ENCODE peak calls at places on chromosomes 1 and 21, in nine cellular contexts. N, L, C, S, R, J, F, Q and M are unnamed samples.

GRCh38 chr1:45282346-45282745 is 44.3 kb upstream of the HPDL start:
- DNase-seq in N (no peak), L (no peak), C (no peak), S (no peak), R (no peak), J (no peak), F (no peak), Q (no peak), M (no peak)

GRCh38 chr1:245332513-245332912 is 177.7 kb downstream of the KIF26B start:
- DNase-seq in N (no peak), L (no peak), C (no peak), S (no peak), R (peak; percentile 40), J (no peak), F (no peak), Q (no peak), M (no peak)

GRCh38 chr1:111369177-111369576 is 58.4 kb downstream of the OVGP1 start:
- DNase-seq in N (no peak), L (no peak), C (no peak), S (no peak), R (peak; percentile 79), J (no peak), F (no peak), Q (peak; percentile 83), M (no peak)

GRCh38 chr1:239879321-239880170 is 212.1 kb upstream of the FMN2 start:
- DNase-seq in N (no peak), L (no peak), C (no peak), S (no peak), R (no peak), J (no peak), F (no peak), Q (no peak), M (peak; percentile 9)

GRCh38 chr1:153540394-153541361 is at the start of gene S100A5:
- DNase-seq in N (no peak), L (no peak), C (no peak), S (no peak), R (peak; percentile 91), J (peak; percentile 13), F (no peak), Q (peak; percentile 82), M (no peak)

GRCh38 chr1:173193639-173194038 is 13.5 kb downstream of the TNFSF4 start:
- DNase-seq in N (no peak), L (no peak), C (no peak), S (no peak), R (no peak), J (no peak), F (no peak), Q (no peak), M (no peak)

GRCh38 chr21:15559612-15560011 is 170.2 kb upstream of the USP25 start:
- DNase-seq in N (no peak), L (no peak), C (no peak), S (no peak), R (no peak), J (no peak), F (no peak), Q (no peak), M (no peak)

GRCh38 chr21:37079211-37079824 is 6.3 kb downstream of the TTC3 start:
- DNase-seq in N (no peak), L (no peak), C (no peak), S (no peak), R (peak; percentile 35), J (no peak), F (no peak), Q (no peak), M (no peak)

GRCh38 chr1:166121010-166121409 is 45.8 kb downstream of the FAM78B start:
- DNase-seq in N (no peak), L (no peak), C (no peak), S (no peak), R (no peak), J (no peak), F (no peak), Q (no peak), M (no peak)